ENCODE peak calls at places on chromosomes 11 and 22, in five cellular contexts. U is GM13977, B is fibroblast of pulmonary artery, L is BJ, N is AG04450. M is an unnamed sample.
A peak's percentile ranks its signal among the peaks of the same experiment; 100 is the strongest.

GRCh38 chr11:17145972-17146371 is 61.8 kb downstream of the PIK3C2A start:
- DNase-seq in U (no peak), B (peak; percentile 17), L (no peak), N (no peak), M (no peak)

GRCh38 chr11:74091549-74091948 is 79.3 kb downstream of the C2CD3 start:
- DNase-seq in U (no peak), B (no peak), L (no peak), N (no peak), M (no peak)

GRCh38 chr22:33381531-33382406 is 323.6 kb upstream of the SYN3 start:
- DNase-seq in U (no peak), B (no peak), L (no peak), N (no peak), M (no peak)

GRCh38 chr11:24885580-24886173 is 388.8 kb downstream of the LUZP2 start:
- DNase-seq in U (no peak), B (no peak), L (no peak), N (no peak), M (no peak)

GRCh38 chr22:20384865-20385264 is 9.1 kb upstream of the ZNF74 start:
- DNase-seq in U (no peak), B (no peak), L (no peak), N (no peak), M (no peak)

GRCh38 chr11:66951927-66952337 is 6.3 kb downstream of the PC start:
- DNase-seq in U (no peak), B (peak; percentile 32), L (no peak), N (no peak), M (no peak)

GRCh38 chr22:20430641-20431519 is 6.7 kb downstream of the SCARF2 start:
- DNase-seq in U (peak; percentile 75), B (no peak), L (no peak), N (no peak), M (peak; percentile 72)

GRCh38 chr11:7609521-7609920 is 63.8 kb downstream of the CYB5R2 start:
- DNase-seq in U (no peak), B (no peak), L (no peak), N (no peak), M (no peak)

GRCh38 chr11:132242662-132243061 is 872.2 kb downstream of the NTM start:
- DNase-seq in U (no peak), B (no peak), L (no peak), N (no peak), M (no peak)

GRCh38 chr11:14273885-14274284 is 85.1 kb downstream of the RRAS2 start:
- DNase-seq in U (no peak), B (no peak), L (no peak), N (no peak), M (no peak)

GRCh38 chr11:119806064-119806915 is 77.3 kb upstream of the NECTIN1 start:
- DNase-seq in U (no peak), B (no peak), L (no peak), N (no peak), M (no peak)

GRCh38 chr11:17386331-17387084 is 2.0 kb downstream of the KCNJ11 start:
- DNase-seq in U (peak; percentile 66), B (peak; percentile 51), L (no peak), N (no peak), M (peak; percentile 70)

GRCh38 chr11:117830072-117830471 is 5.5 kb upstream of the FXYD2 start:
- DNase-seq in U (no peak), B (no peak), L (no peak), N (no peak), M (no peak)

GRCh38 chr11:92770419-92770818 is 199.0 kb upstream of the MTNR1B start:
- DNase-seq in U (no peak), B (no peak), L (no peak), N (no peak), M (no peak)

GRCh38 chr11:10493041-10493663 is 38.1 kb downstream of the AMPD3 start:
- DNase-seq in U (no peak), B (no peak), L (no peak), N (no peak), M (no peak)

GRCh38 chr11:35579557-35580396 is 38.5 kb upstream of the FJX1 start:
- DNase-seq in U (no peak), B (peak; percentile 95), L (peak; percentile 93), N (peak; percentile 94), M (no peak)

GRCh38 chr11:33027846-33028536 is 11.4 kb upstream of the TCP11L1 start:
- DNase-seq in U (no peak), B (peak; percentile 41), L (no peak), N (no peak), M (no peak)

GRCh38 chr11:117828641-117829368 is 4.3 kb upstream of the FXYD2 start:
- DNase-seq in U (peak; percentile 74), B (peak; percentile 54), L (no peak), N (peak; percentile 51), M (no peak)

GRCh38 chr11:92302766-92303165 is 78.1 kb downstream of the FAT3 start:
- DNase-seq in U (no peak), B (no peak), L (no peak), N (no peak), M (no peak)

GRCh38 chr22:19576460-19577421 is 52.5 kb upstream of the CLDN5 start:
- DNase-seq in U (peak; percentile 53), B (peak; percentile 82), L (no peak), N (no peak), M (peak; percentile 28)

GRCh38 chr22:29782061-29782845 is 15.1 kb downstream of the UQCR10 start:
- DNase-seq in U (no peak), B (peak; percentile 28), L (no peak), N (no peak), M (no peak)

DNA sequence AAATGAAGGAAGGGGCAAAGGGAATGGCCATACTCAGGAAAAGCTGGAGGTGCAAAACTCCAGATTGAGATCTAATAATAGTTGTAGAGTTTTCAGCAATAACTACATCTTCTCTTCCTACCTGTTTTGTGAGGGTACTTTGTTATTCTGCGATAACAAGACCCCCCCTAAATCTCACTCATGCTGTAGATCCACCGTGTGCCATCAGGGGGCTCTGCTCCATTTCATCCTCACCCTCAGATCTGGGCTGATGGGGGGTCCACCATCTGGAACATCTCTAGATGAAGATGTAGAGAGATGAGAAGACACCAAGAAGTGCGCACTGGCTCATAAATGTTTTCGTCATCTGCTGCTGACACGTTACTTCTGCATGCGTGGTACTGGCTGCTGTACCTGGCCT is 135.9 kb upstream of the KIRREL3 start:
- DNase-seq in U (no peak), B (no peak), L (no peak), N (no peak), M (no peak)
- TF ChIP-seq CTCF in U (no peak), B (no peak), L (peak; percentile 8), N (no peak), M (no peak)

GRCh38 chr11:134224710-134225662 is 515 bp downstream of the VPS26B start:
- DNase-seq in U (no peak), B (peak; percentile 28), L (no peak), N (no peak), M (peak; percentile 49)
- TF ChIP-seq CTCF in U (no peak), B (no peak), L (no peak), N (no peak), M (no peak)

GRCh38 chr11:134275534-134276395 is at the start of gene GLB1L3:
- DNase-seq in U (peak; percentile 73), B (no peak), L (no peak), N (no peak), M (peak; percentile 71)

GRCh38 chr11:134275188-134275533 is 1.0 kb upstream of the GLB1L3 start:
- DNase-seq in U (no peak), B (no peak), L (no peak), N (no peak), M (no peak)

GRCh38 chr11:134278356-134278755 is 2.2 kb downstream of the GLB1L3 start:
- DNase-seq in U (no peak), B (no peak), L (no peak), N (no peak), M (no peak)

GRCh38 chr11:134277176-134278001 is 1.2 kb downstream of the GLB1L3 start:
- DNase-seq in U (no peak), B (no peak), L (no peak), N (no peak), M (no peak)

DNA sequence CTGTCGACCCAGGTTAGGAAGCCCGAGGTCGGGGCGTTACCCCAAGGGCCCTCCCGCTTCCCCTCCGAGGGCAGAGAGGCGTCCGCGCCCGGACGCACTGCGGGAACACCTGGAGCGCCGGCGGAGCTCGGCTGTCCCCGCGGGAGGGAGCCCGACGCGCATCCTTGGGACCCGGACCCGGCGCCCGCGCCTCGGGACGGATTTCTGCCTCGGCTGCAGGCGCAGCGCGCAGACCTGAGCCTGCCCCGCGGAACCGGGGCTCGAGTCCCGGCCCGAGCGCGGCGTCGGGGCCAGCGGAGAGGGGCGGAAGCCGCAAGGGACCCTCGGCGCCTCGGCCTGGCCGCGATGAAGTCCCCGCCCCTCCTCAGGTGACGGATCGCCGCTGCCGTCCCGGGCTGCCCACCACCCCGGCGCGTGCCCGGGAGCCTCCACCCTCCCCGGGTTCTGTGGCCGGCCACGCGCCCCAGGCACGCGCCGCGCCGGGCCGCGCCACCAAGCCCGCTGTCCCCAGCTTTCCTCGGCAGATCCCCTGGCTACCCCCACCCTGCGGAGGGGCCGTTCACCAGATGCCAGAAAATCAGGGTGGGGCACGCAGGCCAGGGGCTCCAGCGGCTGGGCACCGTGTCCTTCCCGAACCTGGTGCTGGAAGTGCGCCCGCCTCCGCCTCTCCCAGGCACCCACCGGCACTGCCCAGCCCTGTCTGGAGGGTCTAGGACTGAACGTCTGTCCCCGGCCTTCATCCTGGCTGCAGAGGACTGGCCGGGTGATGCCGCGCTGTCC is 407 bp downstream of the GLB1L3 start:
- DNase-seq in U (no peak), B (no peak), L (no peak), N (no peak), M (peak; percentile 57)
- TF ChIP-seq CTCF in U (no peak), B (no peak), L (no peak), N (no peak), M (no peak)

DNA sequence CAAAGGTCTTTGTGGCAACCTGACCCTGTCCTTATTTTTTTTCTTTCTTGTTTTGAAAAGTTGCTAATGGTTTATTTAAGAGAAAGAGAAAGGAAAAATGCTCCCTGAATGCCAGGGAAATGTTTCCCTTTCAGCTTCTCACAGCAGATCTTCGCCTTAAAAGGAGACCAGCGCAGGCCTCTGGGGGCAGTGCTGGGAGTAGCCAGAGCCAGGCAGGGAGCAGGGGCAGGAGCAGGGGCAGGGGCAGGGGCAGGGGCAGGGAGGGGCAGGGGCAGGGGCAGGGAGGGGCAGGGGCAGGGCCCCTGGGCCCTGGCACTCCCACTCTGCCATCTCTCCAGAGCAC is 5.1 kb downstream of the MOB2 start:
- DNase-seq in U (no peak), B (no peak), L (no peak), N (no peak), M (no peak)
- TF ChIP-seq CTCF in U (no peak), B (no peak), L (no peak), N (no peak), M (no peak)

DNA sequence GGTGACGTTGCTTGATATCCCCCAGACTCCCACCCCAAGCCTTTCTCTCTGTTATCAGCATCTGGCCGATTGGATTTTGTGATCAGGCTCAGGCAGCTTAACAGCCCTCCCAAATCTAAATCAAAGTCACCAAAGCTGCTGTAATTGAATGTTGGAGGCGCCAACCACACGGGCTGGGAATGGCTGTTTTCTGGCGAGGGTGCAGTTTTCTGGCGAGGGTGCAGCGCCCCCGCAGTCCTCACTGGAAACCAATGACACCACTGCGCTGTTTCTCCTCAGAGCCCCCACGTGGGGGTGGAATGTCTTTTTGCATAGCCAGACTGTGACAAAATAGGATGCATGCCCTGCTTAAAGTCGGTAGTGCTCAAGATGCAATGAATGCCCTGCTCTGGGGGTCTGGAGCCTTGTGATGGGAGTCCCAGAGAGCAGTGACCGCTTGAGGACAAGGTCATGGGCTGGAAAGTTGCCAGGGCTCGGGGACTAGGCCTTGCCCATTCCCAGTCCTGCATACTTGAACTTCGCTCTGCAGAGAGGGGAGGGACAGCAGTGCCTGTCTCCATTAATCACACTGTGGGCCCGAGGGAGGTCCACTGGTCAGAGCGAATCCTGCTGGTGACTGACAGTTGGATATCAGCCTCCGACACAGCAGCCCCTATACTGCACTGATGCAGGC is 105.3 kb downstream of the MORC2 start:
- DNase-seq in U (no peak), B (no peak), L (no peak), N (no peak), M (no peak)
- TF ChIP-seq CTCF in U (no peak), B (no peak), L (no peak), N (no peak), M (no peak)